ENCODE peak calls at places on chromosome 7, in ten cellular contexts. I, Y, S, R, F, V, T, M, A and W are unnamed samples.

GRCh38 chr7:151795168-151795754 is 81.7 kb downstream of the PRKAG2 start:
- DNase-seq in M (peak), I (no peak), S (no peak), A (peak), T (no peak), Y (no peak), F (no peak), R (no peak), V (no peak), W (no peak)

GRCh38 chr7:4792537-4793126 is 17.2 kb downstream of the AP5Z1 start:
- DNase-seq in R (no peak), A (no peak), I (no peak), T (peak), V (no peak), M (no peak), Y (no peak), S (peak), F (peak), W (no peak)

GRCh38 chr7:85454904-85455303 is 268.0 kb upstream of the SEMA3D start:
- DNase-seq in T (no peak), I (no peak), M (no peak), F (peak), V (no peak), A (no peak), R (no peak), Y (no peak), S (no peak), W (peak)

GRCh38 chr7:39659356-39660013 is 36.1 kb downstream of the RALA start:
- DNase-seq in F (peak), V (no peak), I (no peak), M (no peak), S (no peak), T (peak), R (no peak), Y (no peak), A (no peak), W (no peak)

GRCh38 chr7:83301416-83301815 is 138.7 kb upstream of the PCLO start:
- DNase-seq in A (no peak), R (no peak), M (no peak), I (no peak), Y (no peak), F (peak), T (peak), V (no peak), S (no peak), W (no peak)

GRCh38 chr7:88665892-88666514 is 93.5 kb upstream of the ZNF804B start:
- DNase-seq in A (no peak), F (no peak), V (no peak), Y (no peak), I (no peak), T (no peak), M (no peak), R (no peak), S (peak), W (no peak)

GRCh38 chr7:66415659-66416265 is 210.6 kb downstream of the TPST1 start:
- DNase-seq in Y (no peak), F (peak), M (no peak), A (no peak), V (no peak), S (no peak), I (no peak), T (peak), R (no peak), W (no peak)

GRCh38 chr7:82615527-82615926 is 171.9 kb upstream of the CACNA2D1 start:
- DNase-seq in S (no peak), I (no peak), Y (peak), V (no peak), T (no peak), R (no peak), A (peak), M (peak), F (no peak), W (no peak)

GRCh38 chr7:23394828-23395227 is 75.5 kb downstream of the IGF2BP3 start:
- DNase-seq in Y (no peak), I (no peak), T (peak), R (no peak), A (no peak), S (no peak), F (peak), M (no peak), V (no peak), W (no peak)

GRCh38 chr7:81285142-81285871 is 366.5 kb upstream of the SEMA3C start:
- DNase-seq in I (peak), Y (no peak), S (no peak), R (no peak), T (peak), V (no peak), A (no peak), M (no peak), F (peak), W (peak)

GRCh38 chr7:11430112-11430511 is 401.9 kb downstream of the THSD7A start:
- DNase-seq in S (no peak), Y (peak), F (no peak), V (no peak), I (no peak), M (no peak), R (no peak), T (no peak), A (no peak), W (no peak)

GRCh38 chr7:4042402-4042801 is 639.7 kb upstream of the FOXK1 start:
- DNase-seq in A (no peak), I (no peak), Y (no peak), T (no peak), M (no peak), S (peak), R (no peak), V (no peak), F (no peak), W (no peak)

GRCh38 chr7:45893996-45894664 is 5.8 kb downstream of the IGFBP1 start:
- DNase-seq in R (no peak), S (no peak), A (no peak), Y (no peak), T (no peak), I (no peak), F (no peak), M (no peak), V (no peak), W (no peak)

GRCh38 chr7:34451923-34452322 is 206.1 kb upstream of the NPSR1 start:
- DNase-seq in I (no peak), T (peak), M (no peak), V (no peak), F (peak), S (no peak), A (no peak), Y (no peak), R (no peak), W (peak)

GRCh38 chr7:159030490-159031134 is 114.1 kb downstream of the VIPR2 start:
- DNase-seq in V (no peak), S (peak), M (peak), A (no peak), T (no peak), I (no peak), F (no peak), Y (peak), R (no peak), W (no peak)

GRCh38 chr7:27161214-27161720 is 4.1 kb downstream of the HOXA9 start:
- DNase-seq in A (no peak), T (peak), R (no peak), M (peak), S (no peak), I (no peak), F (no peak), V (no peak), Y (peak), W (no peak)

GRCh38 chr7:10802526-10802925 is 171.1 kb upstream of the PHF14 start:
- DNase-seq in S (no peak), T (no peak), A (no peak), F (peak), I (no peak), M (no peak), Y (no peak), V (peak), R (no peak), W (peak)

GRCh38 chr7:90705391-90706066 is 109.4 kb downstream of the CDK14 start:
- DNase-seq in I (no peak), M (no peak), A (no peak), S (no peak), T (no peak), Y (no peak), V (no peak), R (no peak), F (no peak), W (no peak)

GRCh38 chr7:50584793-50585399 is 19.7 kb upstream of the DDC start:
- DNase-seq in I (no peak), A (no peak), Y (no peak), F (no peak), R (no peak), V (no peak), S (peak), T (no peak), M (no peak), W (no peak)

GRCh38 chr7:491292-491957 is 28.2 kb downstream of the PDGFA start:
- DNase-seq in F (no peak), R (no peak), M (peak), Y (no peak), I (no peak), T (no peak), A (no peak), V (no peak), S (no peak), W (no peak)
- H3K4me3 ChIP-seq in F (no peak), R (no peak), M (no peak), Y (no peak), I (no peak), T (no peak), A (no peak), V (no peak), S (no peak), W (no peak)

GRCh38 chr7:86908948-86909347 is 150.5 kb downstream of the ELAPOR2 start:
- DNase-seq in T (peak), M (no peak), V (no peak), S (peak), A (no peak), I (no peak), Y (no peak), F (peak), R (no peak), W (no peak)

GRCh38 chr7:86900886-86901285 is 158.6 kb downstream of the ELAPOR2 start:
- DNase-seq in M (no peak), F (no peak), T (no peak), I (no peak), V (no peak), A (no peak), Y (no peak), S (no peak), R (no peak), W (no peak)

DNA sequence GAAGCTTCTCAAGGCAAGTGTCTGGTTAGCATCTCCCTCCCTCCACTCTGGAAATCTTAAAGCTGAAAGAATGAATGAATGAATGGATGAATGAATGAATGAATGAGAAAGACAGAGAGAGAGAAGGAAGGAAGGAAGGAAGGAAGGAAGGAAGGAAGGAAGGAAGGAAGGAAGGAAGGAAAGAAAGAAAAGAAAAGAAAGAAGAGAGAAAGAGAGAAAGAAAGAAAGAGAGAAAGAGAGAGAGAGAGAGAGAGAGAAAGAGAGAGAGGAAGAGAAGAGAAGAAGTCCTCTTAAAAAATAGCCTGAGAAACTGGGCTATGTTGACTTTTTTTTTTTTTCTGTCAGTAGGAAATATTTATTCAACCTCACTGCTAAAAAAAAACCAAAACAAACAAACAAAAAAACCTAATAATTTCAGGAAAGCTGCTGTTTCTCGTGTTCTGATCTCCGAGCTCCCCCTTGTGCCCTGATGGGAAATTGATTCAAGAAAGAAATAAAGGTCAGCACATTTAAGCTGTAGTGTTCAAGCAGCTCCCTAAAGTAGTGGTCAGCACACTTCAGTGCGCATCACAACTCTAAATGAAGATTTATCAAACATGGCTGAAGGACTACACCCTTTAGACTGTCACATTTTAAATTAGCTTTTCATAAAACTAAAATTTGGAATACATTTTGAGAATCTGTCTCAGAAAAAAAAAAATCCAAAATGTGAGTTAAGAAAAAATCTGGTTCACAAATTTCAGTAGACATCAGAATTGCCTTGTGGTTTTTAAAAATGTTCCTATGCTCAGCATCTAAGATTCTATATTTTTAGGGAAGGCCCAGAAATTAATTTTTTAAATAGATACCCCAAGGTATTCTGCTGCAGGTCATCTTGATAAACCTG is 154.3 kb downstream of the ELAPOR2 start:
- DNase-seq in T (peak), M (no peak), S (peak), R (no peak), V (no peak), I (no peak), A (no peak), Y (no peak), F (peak), W (no peak)
- TF ChIP-seq CTCF in T (peak), M (peak), S (peak), R (peak), V (peak), I (peak), A (peak), Y (peak), F (peak), W (peak)

DNA sequence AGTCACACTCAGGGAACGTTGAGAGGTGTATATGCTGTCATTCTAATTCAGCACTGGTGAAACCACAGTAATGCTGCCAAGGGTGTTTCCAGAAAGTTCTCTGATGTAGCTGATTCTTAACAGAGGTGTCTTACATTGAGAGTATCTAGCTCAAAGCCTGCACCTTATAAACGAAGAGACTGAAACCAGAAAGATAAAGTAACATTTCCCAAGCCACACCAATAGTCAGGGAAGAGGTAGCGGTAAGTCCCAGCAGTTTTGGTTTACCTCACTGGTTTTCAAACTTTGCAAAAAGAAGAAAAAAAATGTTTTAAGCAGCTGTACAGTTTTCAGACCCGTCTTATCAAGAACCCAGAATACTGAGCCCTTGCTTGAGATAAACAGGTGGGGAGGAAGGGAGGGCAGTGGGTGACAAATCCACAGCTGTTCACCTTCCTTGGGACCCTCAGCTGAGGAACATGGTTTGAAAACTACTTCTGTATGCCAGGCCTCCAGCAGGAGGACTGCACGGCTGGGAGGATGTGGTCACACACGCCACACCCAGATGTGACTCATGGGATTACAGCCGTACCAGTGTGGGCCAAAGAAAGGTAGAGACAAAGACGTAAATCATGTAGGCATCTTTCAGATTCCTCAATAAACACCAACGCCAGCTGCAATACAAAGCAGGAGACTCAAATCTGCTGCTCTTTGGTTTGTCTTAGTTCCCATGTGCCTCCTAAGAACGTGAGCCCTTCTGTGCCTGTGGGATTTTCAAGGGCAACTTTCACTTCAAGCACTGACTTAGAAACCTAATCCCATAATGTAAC is 64.0 kb upstream of the GSDME start:
- DNase-seq in V (peak), Y (peak), M (peak), F (peak), T (peak), S (no peak), R (no peak), I (peak), A (peak), W (peak)
- H3K4me3 ChIP-seq in V (peak), Y (no peak), M (no peak), F (no peak), T (no peak), S (no peak), R (no peak), I (no peak), A (no peak), W (no peak)

DNA sequence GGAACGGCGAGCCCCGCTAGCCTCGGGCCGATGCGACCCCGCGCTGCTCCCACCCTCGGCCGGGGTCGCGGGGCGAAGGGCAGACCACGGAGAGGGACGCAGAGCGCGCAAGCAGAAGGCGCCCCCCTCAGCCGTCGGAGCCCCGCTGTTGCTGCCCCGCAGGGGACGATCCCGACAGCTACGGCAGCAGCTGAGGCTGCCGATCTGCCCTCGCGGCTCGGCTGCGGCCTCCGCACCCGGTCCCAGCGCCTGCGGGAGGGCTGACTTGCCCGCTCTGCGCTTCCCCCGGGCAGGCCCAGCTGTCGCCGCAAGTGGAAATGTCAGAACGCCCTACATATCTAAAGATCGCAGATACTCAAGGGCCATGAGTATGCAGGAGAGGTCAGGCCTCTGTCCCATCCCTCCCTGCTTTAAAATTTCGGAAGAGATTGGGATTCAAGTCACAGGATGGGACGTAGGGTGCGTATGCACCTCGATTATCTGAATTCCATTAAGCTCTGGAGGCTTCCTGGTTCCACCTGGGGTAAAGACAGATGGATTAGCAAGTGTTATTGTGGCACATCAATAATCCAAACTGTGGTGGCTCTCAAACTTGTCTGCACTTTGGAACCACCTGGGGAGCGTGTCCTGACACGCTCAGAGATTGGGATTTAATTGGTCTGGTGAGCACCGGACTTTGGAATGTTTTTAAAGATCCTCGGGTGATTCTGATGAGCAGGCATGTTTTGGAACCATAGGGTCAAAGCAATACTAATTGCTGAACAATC is at the start of gene CRPPA:
- DNase-seq in T (peak), V (peak), A (no peak), M (peak), R (no peak), S (peak), Y (peak), F (peak), I (no peak), W (no peak)
- TF ChIP-seq CTCF in T (no peak), V (no peak), A (no peak), M (no peak), R (no peak), S (no peak), Y (no peak), F (no peak), I (no peak), W (no peak)

DNA sequence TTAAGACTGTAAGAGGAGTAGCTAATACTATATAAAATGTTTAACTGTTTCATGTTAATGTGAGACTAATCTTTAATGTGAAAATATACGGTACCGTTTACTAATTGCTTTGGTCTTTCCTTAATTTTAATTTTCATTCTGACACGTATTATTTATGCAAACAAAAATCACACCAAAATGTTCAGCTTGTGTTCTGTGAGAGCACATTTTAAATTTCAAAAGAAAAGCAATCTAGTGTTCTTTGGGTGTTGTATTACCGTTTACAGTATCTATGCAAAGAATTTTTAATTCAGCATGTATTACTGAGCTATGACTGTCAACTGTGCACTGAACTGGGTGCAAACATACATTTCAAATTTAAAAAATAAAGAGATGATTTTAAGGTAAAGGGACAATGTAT is 2.2 kb downstream of the WNT16 start:
- DNase-seq in I (no peak), F (no peak), A (no peak), M (no peak), Y (no peak), T (no peak), S (no peak), V (no peak), R (no peak), W (no peak)
- H3K4me3 ChIP-seq in I (no peak), F (no peak), A (no peak), M (no peak), Y (no peak), T (no peak), S (no peak), V (no peak), R (peak), W (no peak)